ENCODE peak calls at places on chromosomes 4 and X, in five cellular contexts. N is sigmoid colon, F is psoas muscle, H is heart right ventricle, L is DND-41. Q is an unnamed sample.

GRCh38 chr4:139589619-139590018 is 33.6 kb upstream of the SETD7 start:
- DNase-seq in L (no peak), F (peak; percentile 53), N (no peak), H (no peak), Q (no peak)

GRCh38 chrX:49838374-49838773 is 9.3 kb downstream of the PAGE4 start:
- DNase-seq in N (no peak), L (no peak), H (no peak), F (no peak), Q (no peak)

GRCh38 chr4:114017120-114017917 is 37.9 kb upstream of the ARSJ start:
- DNase-seq in L (no peak), H (no peak), N (no peak), F (no peak), Q (no peak)

GRCh38 chr4:82786794-82787193 is 11.8 kb downstream of the SCD5 start:
- DNase-seq in N (no peak), L (no peak), H (no peak), F (no peak), Q (no peak)

GRCh38 chr4:142516686-142517145 is 329.4 kb downstream of the INPP4B start:
- DNase-seq in F (no peak), N (no peak), L (no peak), H (no peak), Q (no peak)

GRCh38 chr4:70402762-70403161 is 5.0 kb downstream of the OPRPN start:
- DNase-seq in F (no peak), L (no peak), H (no peak), N (no peak), Q (no peak)

GRCh38 chrX:70453024-70453618 is 8.5 kb downstream of the DLG3 start:
- DNase-seq in F (no peak), H (no peak), L (no peak), N (no peak), Q (no peak)

GRCh38 chr4:74389494-74389893 is 24.5 kb downstream of the EREG start:
- DNase-seq in H (no peak), L (no peak), F (no peak), N (no peak), Q (no peak)

GRCh38 chrX:66489339-66489738 is 149.5 kb downstream of the EDA2R start:
- DNase-seq in L (no peak), H (no peak), F (peak; percentile 20), N (no peak), Q (no peak)

GRCh38 chrX:69050051-69050785 is 115.0 kb downstream of the PJA1 start:
- DNase-seq in L (no peak), H (no peak), F (no peak), N (no peak), Q (no peak)

GRCh38 chr4:106541253-106541652 is 172.7 kb upstream of the GIMD1 start:
- DNase-seq in N (no peak), L (no peak), F (no peak), H (no peak), Q (no peak)

GRCh38 chr4:88147799-88148217 is 10.6 kb downstream of the ABCG2 start:
- DNase-seq in N (no peak), L (no peak), F (no peak), H (no peak), Q (no peak)

GRCh38 chr4:183443609-183444148 is 757 bp upstream of the CDKN2AIP start:
- DNase-seq in F (no peak), L (peak; percentile 67), N (peak; percentile 81), H (no peak), Q (peak; percentile 66)

GRCh38 chr4:42710329-42710728 is 53.4 kb upstream of the ATP8A1 start:
- DNase-seq in H (no peak), N (no peak), F (no peak), L (no peak), Q (no peak)

GRCh38 chr4:107444-108429 is 16.6 kb upstream of the ZNF718 start:
- DNase-seq in F (no peak), N (no peak), H (no peak), L (no peak), Q (no peak)

GRCh38 chr4:82433791-82434190 is 3.4 kb downstream of the ENOPH1 start:
- DNase-seq in L (no peak), H (no peak), F (no peak), N (no peak), Q (no peak)

GRCh38 chr4:88021824-88022223 is 14.4 kb downstream of the PKD2 start:
- DNase-seq in L (no peak), H (no peak), F (no peak), N (no peak), Q (no peak)

GRCh38 chr4:31458813-31459212 is 738.6 kb downstream of the PCDH7 start:
- DNase-seq in F (no peak), L (no peak), N (no peak), H (no peak), Q (no peak)

GRCh38 chr4:18798123-18798522 is 776.6 kb upstream of the LCORL start:
- DNase-seq in N (no peak), H (no peak), L (no peak), F (no peak), Q (no peak)

GRCh38 chr4:116018831-116019230 is 905.4 kb upstream of the NDST4 start:
- DNase-seq in F (no peak), L (no peak), N (no peak), H (no peak), Q (no peak)

GRCh38 chr4:85370400-85371032 is 104.4 kb upstream of the ARHGAP24 start:
- DNase-seq in F (no peak), H (no peak), N (no peak), L (peak; percentile 26), Q (no peak)

GRCh38 chr4:151667025-151667424 is 93.8 kb downstream of the GATB start:
- DNase-seq in H (no peak), N (no peak), L (peak; percentile 67), F (peak; percentile 73), Q (no peak)

GRCh38 chr4:89024051-89024675 is 32.8 kb downstream of the FAM13A start:
- DNase-seq in N (peak; percentile 66), F (no peak), L (peak; percentile 56), H (no peak), Q (peak; percentile 75)

GRCh38 chrX:119669424-119670037 is 23.4 kb downstream of the SEPTIN6 start:
- DNase-seq in L (no peak), H (no peak), N (peak; percentile 82), F (no peak), Q (no peak)

GRCh38 chr4:24655971-24656370 is 71.6 kb upstream of the DHX15 start:
- DNase-seq in L (no peak), N (no peak), H (no peak), F (no peak), Q (no peak)

GRCh38 chrX:101602077-101602476 is 15.7 kb downstream of the ARMCX6 start:
- DNase-seq in L (no peak), F (no peak), H (no peak), N (no peak), Q (no peak)

GRCh38 chr4:105715692-105716278 is 7.2 kb downstream of the GSTCD start:
- DNase-seq in H (no peak), N (no peak), F (no peak), L (no peak), Q (peak; percentile 19)

GRCh38 chr4:158739600-158739999 is 16.4 kb upstream of the PPID start:
- DNase-seq in F (no peak), N (no peak), H (no peak), L (no peak), Q (no peak)

GRCh38 chr4:158741622-158742021 is 18.4 kb upstream of the PPID start:
- DNase-seq in N (no peak), L (no peak), F (no peak), H (no peak), Q (no peak)
- H3K4me3 ChIP-seq in N (no peak overlapping the region), L (no peak overlapping the region), F (no peak overlapping the region), H (no peak overlapping the region), Q (no peak overlapping the region)

GRCh38 chrX:13086076-13086475 is 41.7 kb upstream of the FAM9C start:
- DNase-seq in N (no peak), L (no peak), H (no peak), F (no peak), Q (no peak)

GRCh38 chrX:13087322-13088154 is 43.1 kb upstream of the FAM9C start:
- DNase-seq in F (no peak), N (no peak), H (no peak), L (peak; percentile 79), Q (peak; percentile 90)

GRCh38 chrX:13084611-13085010 is 40.2 kb upstream of the FAM9C start:
- DNase-seq in H (no peak), F (no peak), N (no peak), L (no peak), Q (no peak)

GRCh38 chrX:13088155-13088485 is 43.7 kb upstream of the FAM9C start:
- DNase-seq in L (peak; percentile 79), F (no peak), H (no peak), N (no peak), Q (peak; percentile 31)

DNA sequence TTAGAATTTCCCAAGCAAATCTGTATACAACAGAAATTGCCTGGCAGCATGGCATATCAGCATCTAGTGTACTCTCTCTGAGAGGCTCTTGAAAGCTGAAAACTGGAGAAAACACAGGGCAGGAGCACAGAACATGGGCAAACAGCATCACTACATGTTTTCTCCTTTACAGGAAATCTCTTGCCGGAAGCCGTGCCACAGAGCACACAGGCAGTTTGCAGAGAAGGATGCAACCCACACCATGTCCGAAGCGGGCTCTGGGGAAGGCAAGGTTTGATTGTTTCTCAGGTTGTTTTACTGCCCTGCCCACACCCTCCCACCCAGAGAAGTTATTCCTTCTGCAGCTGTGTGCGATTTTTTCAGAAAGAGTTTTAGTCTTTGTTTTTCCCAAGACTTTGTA is 41.1 kb upstream of the FAM9C start:
- DNase-seq in H (no peak), F (no peak), N (no peak), L (peak; percentile 85), Q (peak; percentile 44)
- H3K4me3 ChIP-seq in H (no peak overlapping the region), F (no peak overlapping the region), N (no peak overlapping the region), L (peak overlapping the region; percentile 26), Q (peak overlapping the region; percentile 11)

GRCh38 chrX:10177620-10178019 is 20.8 kb downstream of the CLCN4 start:
- DNase-seq in H (no peak), N (no peak), L (no peak), F (no peak), Q (no peak)
- H3K4me3 ChIP-seq in H (no peak overlapping the region), N (no peak overlapping the region), L (no peak overlapping the region), F (no peak overlapping the region), Q (no peak overlapping the region)

GRCh38 chr4:17778431-17778830 is 3.0 kb downstream of the FAM184B start:
- DNase-seq in F (no peak), H (no peak), L (no peak), N (no peak), Q (no peak)

GRCh38 chr4:17781831-17782287 is 438 bp upstream of the FAM184B start:
- DNase-seq in L (no peak), N (no peak), F (no peak), H (no peak), Q (no peak)

GRCh38 chr4:17781072-17781830 is at the start of gene FAM184B:
- DNase-seq in H (peak; percentile 10), N (no peak), F (peak; percentile 55), L (no peak), Q (no peak)

GRCh38 chr4:17785858-17786257 is 4.4 kb upstream of the FAM184B start:
- DNase-seq in N (no peak), L (no peak), F (no peak), H (no peak), Q (no peak)

DNA sequence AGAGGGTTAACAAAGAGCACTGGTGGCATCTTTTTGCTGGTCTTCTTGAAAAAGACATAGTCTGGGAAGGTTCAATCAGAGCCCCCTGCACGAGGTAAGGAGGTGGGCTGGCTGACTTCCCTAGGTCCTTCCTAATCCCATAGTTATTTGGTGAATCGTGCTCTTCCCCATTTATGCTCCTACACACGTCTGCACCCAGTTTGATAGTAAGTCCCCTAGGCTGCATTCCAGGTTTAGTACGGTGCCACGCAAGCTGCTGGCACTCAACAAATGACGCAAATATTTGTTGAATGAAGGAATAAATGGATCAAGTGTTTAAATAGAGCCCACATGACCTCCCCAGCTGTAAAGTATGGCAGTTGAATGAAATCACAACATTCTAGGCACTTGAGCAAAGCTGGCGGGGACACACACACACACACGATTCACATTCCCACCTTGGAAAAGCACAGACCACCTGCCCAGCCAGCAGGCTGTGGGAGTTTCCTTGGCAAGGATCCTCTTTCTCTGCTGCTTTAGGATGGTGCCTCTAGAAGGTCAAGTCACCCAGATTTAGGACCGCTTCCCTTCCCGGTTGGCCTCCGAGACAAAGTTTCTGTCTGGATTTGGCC is 855 bp downstream of the FAM184B start:
- DNase-seq in L (no peak), F (no peak), N (no peak), H (no peak), Q (no peak)
- H3K4me3 ChIP-seq in L (no peak overlapping the region), F (peak overlapping the region; percentile 69), N (peak overlapping the region; percentile 52), H (peak overlapping the region; percentile 46), Q (no peak overlapping the region)

Q was measured in CD4-positive, alpha-beta memory T cell.